ENCODE peak calls at places on chromosomes 16 and 17, in five cellular contexts. One of them, this sample, is unnamed.

GRCh38 chr17:29645516-29646051 is 22.9 kb upstream of the CORO6 start:
- DNase-seq in NCI-H460: no peak
- DNase-seq in KBM-7: no peak
- DNase-seq in Calu3: no peak
- DNase-seq in MM.1S: no peak
- DNase-seq in this sample: no peak

GRCh38 chr16:66927012-66927436 is 1.7 kb upstream of the RRAD start:
- DNase-seq in Calu3: peak; percentile 78
- DNase-seq in MM.1S: no peak
- DNase-seq in KBM-7: peak; percentile 51
- DNase-seq in NCI-H460: no peak
- DNase-seq in this sample: no peak

GRCh38 chr16:84487358-84487757 is 17.1 kb downstream of the MEAK7 start:
- DNase-seq in NCI-H460: no peak
- DNase-seq in KBM-7: no peak
- DNase-seq in MM.1S: no peak
- DNase-seq in Calu3: no peak
- DNase-seq in this sample: no peak

GRCh38 chr17:39486242-39486641 is 25.0 kb downstream of the CDK12 start:
- DNase-seq in NCI-H460: no peak
- DNase-seq in KBM-7: no peak
- DNase-seq in Calu3: no peak
- DNase-seq in MM.1S: no peak
- DNase-seq in this sample: no peak

GRCh38 chr16:13708361-13708760 is 211.6 kb upstream of the ERCC4 start:
- DNase-seq in Calu3: no peak
- DNase-seq in MM.1S: no peak
- DNase-seq in NCI-H460: no peak
- DNase-seq in KBM-7: no peak
- DNase-seq in this sample: no peak

GRCh38 chr17:2690165-2691068 is 21.1 kb downstream of the CLUH start:
- DNase-seq in NCI-H460: no peak
- DNase-seq in MM.1S: no peak
- DNase-seq in Calu3: no peak
- DNase-seq in KBM-7: no peak
- DNase-seq in this sample: no peak

GRCh38 chr16:48003226-48003907 is 152.4 kb downstream of the ABCC12 start:
- DNase-seq in MM.1S: no peak
- DNase-seq in Calu3: no peak
- DNase-seq in NCI-H460: no peak
- DNase-seq in KBM-7: no peak
- DNase-seq in this sample: no peak

GRCh38 chr17:20920813-20921199 is 122.0 kb downstream of the USP22 start:
- DNase-seq in Calu3: no peak
- DNase-seq in MM.1S: no peak
- DNase-seq in NCI-H460: no peak
- DNase-seq in KBM-7: no peak
- DNase-seq in this sample: no peak

GRCh38 chr16:51306116-51306515 is 155.0 kb upstream of the SALL1 start:
- DNase-seq in NCI-H460: no peak
- DNase-seq in MM.1S: no peak
- DNase-seq in KBM-7: no peak
- DNase-seq in Calu3: no peak
- DNase-seq in this sample: no peak

GRCh38 chr17:34615326-34615725 is 35.9 kb downstream of the TMEM132E start:
- DNase-seq in Calu3: no peak
- DNase-seq in KBM-7: no peak
- DNase-seq in MM.1S: no peak
- DNase-seq in NCI-H460: no peak
- DNase-seq in this sample: no peak

GRCh38 chr17:43396491-43397060 is 2.2 kb upstream of the ARL4D start:
- DNase-seq in Calu3: no peak
- DNase-seq in KBM-7: no peak
- DNase-seq in MM.1S: no peak
- DNase-seq in NCI-H460: no peak
- DNase-seq in this sample: no peak

GRCh38 chr17:45975640-45976295 is 23.3 kb upstream of the STH start:
- DNase-seq in Calu3: no peak
- DNase-seq in MM.1S: no peak
- DNase-seq in NCI-H460: no peak
- DNase-seq in KBM-7: no peak
- DNase-seq in this sample: no peak

This sample was measured in HCT116.